ENCODE peak calls at places on chromosomes 16 and 17, in six cellular contexts. One of them, this sample, is unnamed.

GRCh38 chr17:65230040-65230439 is 92.9 kb downstream of the RGS9 start:
- DNase-seq in astrocyte of the spinal cord: no peak
- DNase-seq in ovary: no peak
- DNase-seq in stomach: no peak
- DNase-seq in OCI-LY7: peak; percentile 59
- DNase-seq in right atrium auricular region: no peak
- DNase-seq in this sample: no peak

GRCh38 chr17:81400154-81400938 is 5.1 kb downstream of the BAHCC1 start:
- DNase-seq in OCI-LY7: no peak
- DNase-seq in ovary: peak; percentile 57
- DNase-seq in stomach: peak; percentile 56
- DNase-seq in astrocyte of the spinal cord: peak; percentile 73
- DNase-seq in right atrium auricular region: no peak
- DNase-seq in this sample: no peak

GRCh38 chr16:7921360-7921759 is 588.7 kb downstream of the RBFOX1 start:
- DNase-seq in astrocyte of the spinal cord: no peak
- DNase-seq in OCI-LY7: no peak
- DNase-seq in ovary: no peak
- DNase-seq in stomach: no peak
- DNase-seq in right atrium auricular region: no peak
- DNase-seq in this sample: no peak

GRCh38 chr16:77842468-77842867 is 54.1 kb downstream of the VAT1L start:
- DNase-seq in astrocyte of the spinal cord: no peak
- DNase-seq in stomach: no peak
- DNase-seq in right atrium auricular region: no peak
- DNase-seq in OCI-LY7: no peak
- DNase-seq in ovary: no peak
- DNase-seq in this sample: no peak

GRCh38 chr16:85359147-85359822 is 247.0 kb upstream of the CIBAR2 start:
- DNase-seq in right atrium auricular region: no peak
- DNase-seq in stomach: no peak
- DNase-seq in OCI-LY7: no peak
- DNase-seq in astrocyte of the spinal cord: no peak
- DNase-seq in ovary: no peak
- DNase-seq in this sample: no peak

GRCh38 chr16:30997000-30997886 is 12.2 kb downstream of the HSD3B7 start:
- DNase-seq in ovary: peak; percentile 76
- DNase-seq in stomach: peak; percentile 83
- DNase-seq in right atrium auricular region: peak; percentile 78
- DNase-seq in OCI-LY7: peak; percentile 79
- DNase-seq in astrocyte of the spinal cord: peak; percentile 53
- DNase-seq in this sample: peak; percentile 84

GRCh38 chr17:27247958-27248342 is 46.0 kb upstream of the WSB1 start:
- DNase-seq in stomach: no peak
- DNase-seq in astrocyte of the spinal cord: no peak
- DNase-seq in ovary: no peak
- DNase-seq in right atrium auricular region: no peak
- DNase-seq in OCI-LY7: no peak
- DNase-seq in this sample: no peak

GRCh38 chr17:61382796-61383688 is 16.6 kb upstream of the TBX2 start:
- DNase-seq in OCI-LY7: no peak
- DNase-seq in right atrium auricular region: no peak
- DNase-seq in stomach: no peak
- DNase-seq in ovary: no peak
- DNase-seq in astrocyte of the spinal cord: no peak
- DNase-seq in this sample: no peak

GRCh38 chr17:78723001-78723796 is 58.9 kb downstream of the CYTH1 start:
- DNase-seq in ovary: peak; percentile 71
- DNase-seq in astrocyte of the spinal cord: peak; percentile 37
- DNase-seq in stomach: no peak
- DNase-seq in OCI-LY7: no peak
- DNase-seq in right atrium auricular region: no peak
- DNase-seq in this sample: no peak

GRCh38 chr17:65457183-65457582 is 104.3 kb downstream of the AXIN2 start:
- DNase-seq in OCI-LY7: no peak
- DNase-seq in ovary: no peak
- DNase-seq in astrocyte of the spinal cord: no peak
- DNase-seq in stomach: no peak
- DNase-seq in right atrium auricular region: no peak
- DNase-seq in this sample: no peak

GRCh38 chr17:35011671-35012216 is 31.4 kb downstream of the LIG3 start:
- DNase-seq in right atrium auricular region: no peak
- DNase-seq in stomach: no peak
- DNase-seq in ovary: no peak
- DNase-seq in OCI-LY7: no peak
- DNase-seq in astrocyte of the spinal cord: no peak
- DNase-seq in this sample: no peak

GRCh38 chr17:72587773-72588511 is 467.1 kb downstream of the SOX9 start:
- DNase-seq in stomach: no peak
- DNase-seq in OCI-LY7: peak; percentile 8
- DNase-seq in astrocyte of the spinal cord: peak; percentile 59
- DNase-seq in right atrium auricular region: no peak
- DNase-seq in ovary: no peak
- DNase-seq in this sample: no peak

GRCh38 chr17:34254651-34255380 is at the start of gene CCL2:
- DNase-seq in OCI-LY7: no peak
- DNase-seq in stomach: peak; percentile 33
- DNase-seq in astrocyte of the spinal cord: peak; percentile 71
- DNase-seq in right atrium auricular region: peak; percentile 88
- DNase-seq in ovary: peak; percentile 75
- DNase-seq in this sample: no peak

GRCh38 chr17:29586676-29587469 is 2.6 kb downstream of the GIT1 start:
- DNase-seq in ovary: no peak
- DNase-seq in OCI-LY7: no peak
- DNase-seq in stomach: no peak
- DNase-seq in astrocyte of the spinal cord: no peak
- DNase-seq in right atrium auricular region: no peak
- DNase-seq in this sample: no peak
- H3K4me3 ChIP-seq in ovary: no peak overlapping the region
- H3K4me3 ChIP-seq in OCI-LY7: peak overlapping the region; percentile 77
- H3K4me3 ChIP-seq in stomach: peak overlapping the region; percentile 89
- H3K4me3 ChIP-seq in astrocyte of the spinal cord: no peak overlapping the region
- H3K4me3 ChIP-seq in right atrium auricular region: peak overlapping the region; percentile 89
- H3K4me3 ChIP-seq in this sample: peak overlapping the region; percentile 99

GRCh38 chr16:2091722-2092620 is 43.7 kb downstream of the PKD1 start:
- DNase-seq in OCI-LY7: no peak
- DNase-seq in astrocyte of the spinal cord: no peak
- DNase-seq in right atrium auricular region: no peak
- DNase-seq in ovary: no peak
- DNase-seq in stomach: peak; percentile 55
- DNase-seq in this sample: no peak
- H3K4me3 ChIP-seq in OCI-LY7: no peak overlapping the region
- H3K4me3 ChIP-seq in astrocyte of the spinal cord: no peak overlapping the region
- H3K4me3 ChIP-seq in right atrium auricular region: no peak overlapping the region
- H3K4me3 ChIP-seq in ovary: no peak overlapping the region
- H3K4me3 ChIP-seq in stomach: peak overlapping the region; percentile 18
- H3K4me3 ChIP-seq in this sample: no peak overlapping the region

DNA sequence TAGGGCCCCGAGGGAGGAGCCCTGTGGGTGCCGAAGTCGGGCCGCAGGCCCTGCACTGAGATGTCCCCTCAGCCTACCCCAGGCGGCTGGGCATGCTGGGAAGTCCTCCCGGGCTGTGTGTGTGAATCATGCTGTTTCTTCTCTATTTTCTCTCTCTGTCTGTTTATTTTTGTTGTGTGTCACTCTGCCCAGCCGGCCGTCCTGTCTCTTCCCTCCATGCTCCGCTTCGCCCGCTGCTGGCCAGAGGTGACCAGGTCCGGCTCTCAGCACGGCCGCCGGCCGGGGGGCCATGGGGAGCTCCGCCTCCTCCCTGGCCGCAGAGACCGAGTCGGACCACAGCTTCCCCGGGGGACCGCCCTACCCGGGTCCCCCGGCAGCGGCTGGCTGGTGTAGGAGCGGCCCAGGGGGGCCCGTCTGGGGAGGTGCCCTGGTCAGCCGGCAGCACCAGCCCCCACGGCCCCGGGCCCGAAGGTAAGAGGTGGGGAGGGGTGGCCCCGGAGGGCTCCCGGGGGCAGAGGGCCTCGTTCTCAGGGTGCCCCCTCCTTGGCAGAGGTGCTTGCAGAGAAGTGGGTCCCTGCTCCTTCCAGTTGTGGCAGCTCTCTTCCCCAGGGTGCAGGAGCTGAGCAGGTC is 12.5 kb downstream of the CAPN15 start:
- DNase-seq in right atrium auricular region: no peak
- DNase-seq in OCI-LY7: no peak
- DNase-seq in ovary: no peak
- DNase-seq in stomach: no peak
- DNase-seq in astrocyte of the spinal cord: peak; percentile 83
- DNase-seq in this sample: no peak
- H3K4me3 ChIP-seq in right atrium auricular region: no peak overlapping the region
- H3K4me3 ChIP-seq in OCI-LY7: no peak overlapping the region
- H3K4me3 ChIP-seq in ovary: no peak overlapping the region
- H3K4me3 ChIP-seq in stomach: no peak overlapping the region
- H3K4me3 ChIP-seq in astrocyte of the spinal cord: no peak overlapping the region
- H3K4me3 ChIP-seq in this sample: no peak overlapping the region

DNA sequence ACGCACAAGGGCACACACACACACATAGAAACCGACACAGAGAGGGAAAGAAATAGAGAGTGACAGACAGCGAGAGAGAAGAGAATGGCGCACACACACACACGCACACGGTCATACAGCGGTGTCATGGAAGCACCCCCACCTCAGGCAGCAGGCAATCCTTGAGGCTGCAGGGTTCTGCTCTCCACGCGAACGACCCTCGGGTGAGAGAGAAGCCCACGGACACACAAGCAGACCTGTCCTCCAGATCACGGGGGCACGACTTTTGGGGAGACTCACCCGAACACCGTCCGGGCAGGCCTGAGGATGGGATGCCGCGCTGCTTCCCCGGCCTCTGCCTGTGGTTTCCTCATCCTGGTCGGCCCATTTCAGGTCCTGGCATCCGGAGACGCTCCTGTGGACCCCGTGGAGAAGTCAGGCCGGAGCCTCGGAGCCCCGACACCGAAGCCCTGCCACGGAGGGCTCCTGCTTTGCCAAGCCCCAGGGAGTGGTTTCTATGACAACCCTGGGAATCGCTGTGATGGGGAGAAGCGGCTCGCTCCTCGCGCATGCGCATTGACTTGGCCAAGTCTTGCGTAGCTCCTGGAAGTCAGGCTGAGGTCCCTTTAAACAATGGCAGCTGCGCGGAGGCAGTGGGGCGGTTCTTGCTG is 118.2 kb upstream of the KCNJ18 start:
- DNase-seq in ovary: peak; percentile 72
- DNase-seq in OCI-LY7: no peak
- DNase-seq in right atrium auricular region: peak; percentile 69
- DNase-seq in stomach: peak; percentile 54
- DNase-seq in astrocyte of the spinal cord: peak; percentile 50
- DNase-seq in this sample: no peak
- H3K4me3 ChIP-seq in ovary: peak overlapping the region; percentile 43
- H3K4me3 ChIP-seq in OCI-LY7: no peak overlapping the region
- H3K4me3 ChIP-seq in right atrium auricular region: peak overlapping the region; percentile 51
- H3K4me3 ChIP-seq in stomach: peak overlapping the region; percentile 42
- H3K4me3 ChIP-seq in astrocyte of the spinal cord: peak overlapping the region; percentile 43
- H3K4me3 ChIP-seq in this sample: peak overlapping the region; percentile 65

GRCh38 chr17:16215965-16216316 is 607 bp upstream of the NCOR1 start:
- DNase-seq in stomach: no peak
- DNase-seq in astrocyte of the spinal cord: no peak
- DNase-seq in ovary: no peak
- DNase-seq in right atrium auricular region: no peak
- DNase-seq in OCI-LY7: peak; percentile 83
- DNase-seq in this sample: no peak

GRCh38 chr17:16215002-16215272 is 397 bp downstream of the NCOR1 start:
- DNase-seq in ovary: no peak
- DNase-seq in stomach: peak; percentile 47
- DNase-seq in right atrium auricular region: no peak
- DNase-seq in astrocyte of the spinal cord: peak; percentile 37
- DNase-seq in OCI-LY7: peak; percentile 60
- DNase-seq in this sample: peak; percentile 80

GRCh38 chr17:16217002-16217635 is at the start of gene PIGL:
- DNase-seq in OCI-LY7: peak; percentile 92
- DNase-seq in astrocyte of the spinal cord: peak; percentile 95
- DNase-seq in ovary: peak; percentile 86
- DNase-seq in right atrium auricular region: peak; percentile 92
- DNase-seq in stomach: peak; percentile 90
- DNase-seq in this sample: peak; percentile 91

GRCh38 chr17:16214190-16215001 is 938 bp downstream of the NCOR1 start:
- DNase-seq in OCI-LY7: no peak
- DNase-seq in right atrium auricular region: no peak
- DNase-seq in astrocyte of the spinal cord: no peak
- DNase-seq in stomach: no peak
- DNase-seq in ovary: no peak
- DNase-seq in this sample: no peak

DNA sequence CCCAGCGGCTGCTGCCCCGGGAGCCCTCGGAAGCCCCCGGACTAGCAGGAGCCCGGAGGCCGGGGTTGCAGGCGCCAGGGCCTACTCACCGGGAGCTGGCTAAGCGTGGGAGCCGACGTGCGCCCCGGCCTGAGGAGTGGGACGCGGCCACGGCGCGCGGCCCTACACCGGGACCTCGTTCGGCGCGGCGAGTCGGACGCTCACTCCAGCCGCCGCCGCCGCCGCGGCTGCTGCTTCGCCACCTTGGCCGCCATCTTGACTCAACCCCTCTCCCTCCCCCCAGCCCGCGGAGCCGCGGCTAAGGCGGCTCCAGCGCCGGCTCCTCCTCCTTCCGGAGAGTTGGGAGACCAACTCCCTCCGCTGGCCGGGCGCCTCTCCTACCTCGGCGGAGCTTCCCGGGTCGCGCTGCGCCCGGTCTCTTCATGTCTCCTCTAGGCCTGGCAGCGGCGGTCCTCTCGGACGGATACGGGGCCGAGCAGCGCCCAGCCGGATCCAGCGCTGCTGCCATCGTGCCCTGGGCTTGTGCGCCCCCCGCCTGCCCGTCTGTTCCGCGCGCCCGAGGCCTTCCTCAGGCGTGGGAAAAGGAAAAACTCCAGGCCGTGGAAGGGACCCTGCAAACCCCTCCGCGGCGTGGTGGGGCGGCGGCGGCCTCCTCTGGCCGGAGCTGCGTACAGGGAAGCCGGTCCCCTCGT is at the start of gene NCOR1:
- DNase-seq in right atrium auricular region: peak; percentile 86
- DNase-seq in OCI-LY7: peak; percentile 93
- DNase-seq in stomach: peak; percentile 94
- DNase-seq in astrocyte of the spinal cord: peak; percentile 96
- DNase-seq in ovary: peak; percentile 91
- DNase-seq in this sample: peak; percentile 94
- H3K4me3 ChIP-seq in right atrium auricular region: peak within 1 kb of the TSS; percentile 93
- H3K4me3 ChIP-seq in OCI-LY7: peak within 1 kb of the TSS; percentile 75
- H3K4me3 ChIP-seq in stomach: peak within 1 kb of the TSS; percentile 82
- H3K4me3 ChIP-seq in astrocyte of the spinal cord: peak within 1 kb of the TSS; percentile 90
- H3K4me3 ChIP-seq in ovary: peak within 1 kb of the TSS; percentile 85
- H3K4me3 ChIP-seq in this sample: peak within 1 kb of the TSS; percentile 96

DNA sequence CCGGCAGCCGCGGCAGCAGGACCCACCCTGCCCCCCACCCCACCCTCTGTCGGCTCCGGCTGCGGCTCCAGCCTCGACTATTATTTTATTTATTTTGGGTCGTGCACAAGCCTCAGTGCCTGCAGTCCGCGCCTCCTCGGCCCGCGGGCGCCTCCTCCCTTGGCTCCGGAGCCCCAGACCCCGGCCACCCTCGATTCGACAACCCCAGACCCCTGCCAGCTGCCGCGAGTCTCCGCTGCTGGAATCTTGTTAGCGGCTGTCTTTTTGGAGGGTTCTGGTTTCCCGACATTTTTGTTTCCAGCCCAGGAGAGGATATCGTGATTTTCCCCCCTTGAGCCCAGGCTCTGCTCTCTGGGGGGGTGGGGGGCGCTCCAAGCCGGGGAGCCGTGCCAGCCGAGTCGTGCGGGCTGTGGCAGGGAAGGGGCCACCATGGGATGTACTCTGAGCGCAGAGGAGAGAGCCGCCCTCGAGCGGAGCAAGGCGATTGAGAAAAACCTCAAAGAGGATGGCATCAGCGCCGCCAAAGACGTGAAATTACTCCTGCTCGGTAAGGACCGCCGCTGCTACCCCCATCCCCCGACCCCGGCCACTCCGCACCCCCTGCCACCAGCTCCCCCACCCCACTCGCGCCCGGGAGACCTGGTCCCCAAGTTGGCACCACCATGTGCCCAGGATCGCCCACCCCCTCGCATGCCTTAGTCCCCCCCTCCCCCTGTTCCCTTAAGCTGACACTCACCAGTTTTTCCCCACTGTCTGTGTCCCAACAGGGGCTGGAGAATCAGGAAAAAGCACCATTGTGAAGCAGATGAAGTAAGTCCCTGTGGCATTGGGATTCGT is 736 bp downstream of the GNAO1 start:
- DNase-seq in OCI-LY7: no peak
- DNase-seq in astrocyte of the spinal cord: no peak
- DNase-seq in ovary: peak; percentile 24
- DNase-seq in right atrium auricular region: no peak
- DNase-seq in stomach: no peak
- DNase-seq in this sample: no peak
- H3K4me3 ChIP-seq in OCI-LY7: no peak overlapping the region
- H3K4me3 ChIP-seq in astrocyte of the spinal cord: no peak overlapping the region
- H3K4me3 ChIP-seq in ovary: peak overlapping the region; percentile 73
- H3K4me3 ChIP-seq in right atrium auricular region: peak overlapping the region; percentile 73
- H3K4me3 ChIP-seq in stomach: peak overlapping the region; percentile 76
- H3K4me3 ChIP-seq in this sample: peak overlapping the region; percentile 89